ENCODE peak calls at places on chromosomes 11 and 22, in eight cellular contexts. O, Q, H, R, G, E, Z and J are unnamed samples.

GRCh38 chr22:30702856-30703255 is 8.2 kb downstream of the OSBP2 start:
- DNase-seq in O (no peak), Q (no peak), H (no peak), R (no peak), G (no peak), E (no peak), Z (peak; percentile 48), J (no peak)

GRCh38 chr11:75492181-75492820 is 33.4 kb downstream of the GDPD5 start:
- DNase-seq in O (no peak), Q (no peak), H (peak; percentile 69), R (no peak), G (peak; percentile 87), E (no peak), Z (no peak), J (no peak)

GRCh38 chr11:4658629-4659453 is 15.1 kb downstream of the OR51E1 start:
- DNase-seq in O (no peak), Q (no peak), H (no peak), R (no peak), G (no peak), E (no peak), Z (no peak), J (no peak)

GRCh38 chr11:17865765-17866428 is 131.3 kb downstream of the KCNC1 start:
- DNase-seq in O (no peak), Q (no peak), H (no peak), R (no peak), G (no peak), E (no peak), Z (no peak), J (no peak)

GRCh38 chr11:133971871-133972270 is 15.1 kb upstream of the IGSF9B start:
- DNase-seq in O (no peak), Q (no peak), H (no peak), R (no peak), G (no peak), E (no peak), Z (no peak), J (peak; percentile 57)

GRCh38 chr11:5369793-5370192 is 13.8 kb upstream of the OR51M1 start:
- DNase-seq in O (no peak), Q (no peak), H (no peak), R (no peak), G (no peak), E (peak; percentile 72), Z (peak; percentile 50), J (no peak)

GRCh38 chr11:116513894-116514293 is 258.9 kb downstream of the BUD13 start:
- DNase-seq in O (peak; percentile 41), Q (no peak), H (peak; percentile 69), R (peak; percentile 69), G (no peak), E (peak; percentile 22), Z (no peak), J (peak; percentile 51)

GRCh38 chr22:40597541-40598453 is 38.7 kb downstream of the MRTFA start:
- DNase-seq in O (no peak), Q (no peak), H (no peak), R (no peak), G (no peak), E (peak; percentile 13), Z (peak; percentile 8), J (no peak)

GRCh38 chr11:64007629-64008282 is 21.5 kb downstream of the OTUB1 start:
- DNase-seq in O (peak; percentile 75), Q (peak; percentile 32), H (no peak), R (peak; percentile 92), G (no peak), E (no peak), Z (peak; percentile 16), J (peak; percentile 92)

GRCh38 chr11:11620966-11621880 is 582 bp downstream of the GALNT18 start:
- DNase-seq in O (peak; percentile 80), Q (no peak), H (no peak), R (peak; percentile 62), G (no peak), E (no peak), Z (peak; percentile 5), J (peak; percentile 79)

GRCh38 chr22:43883012-43883661 is 8.7 kb downstream of the PNPLA5 start:
- DNase-seq in O (no peak), Q (no peak), H (peak; percentile 73), R (peak; percentile 78), G (peak; percentile 73), E (peak; percentile 73), Z (peak; percentile 46), J (peak; percentile 32)

GRCh38 chr11:57320719-57321387 is 3.9 kb downstream of the TNKS1BP1 start:
- DNase-seq in O (no peak), Q (no peak), H (no peak), R (no peak), G (no peak), E (no peak), Z (no peak), J (no peak)

GRCh38 chr11:131099013-131099412 is 182.7 kb upstream of the SNX19 start:
- DNase-seq in O (no peak), Q (no peak), H (no peak), R (no peak), G (no peak), E (peak; percentile 79), Z (peak; percentile 6), J (no peak)

GRCh38 chr22:38078046-38078840 is 5.7 kb downstream of the SLC16A8 start:
- DNase-seq in O (no peak), Q (no peak), H (no peak), R (no peak), G (no peak), E (no peak), Z (no peak), J (no peak)

GRCh38 chr11:64876835-64877341 is 1.5 kb downstream of the EHD1 start:
- DNase-seq in O (peak; percentile 80), Q (peak; percentile 53), H (peak; percentile 90), R (peak; percentile 44), G (no peak), E (peak; percentile 87), Z (peak; percentile 72), J (peak; percentile 82)